ENCODE peak calls at places on chromosomes 11 and 22, in nine cellular contexts. B is omental fat pad, S is tibial artery, D is adrenal gland, O is pancreas, M is lung, L is suprapubic skin, Z is AG09309, E is stomach. T is an unnamed sample.

GRCh38 chr11:77467993-77468392 is 5.9 kb downstream of the PAK1 start:
- DNase-seq in B (no peak), S (no peak), D (no peak), O (no peak), M (no peak), L (no peak), Z (peak), E (no peak), T (no peak)

GRCh38 chr11:74634537-74634936 is 42.2 kb downstream of the POLD3 start:
- DNase-seq in B (no peak), S (no peak), D (peak), O (peak), M (no peak), L (no peak), Z (no peak), E (no peak), T (no peak)

GRCh38 chr11:94635072-94635471 is 67.9 kb downstream of the PIWIL4 start:
- DNase-seq in B (no peak), S (no peak), D (no peak), O (no peak), M (no peak), L (no peak), Z (no peak), E (no peak), T (no peak)

GRCh38 chr11:14448229-14448628 is 51.4 kb downstream of the COPB1 start:
- DNase-seq in B (no peak), S (no peak), D (no peak), O (no peak), M (no peak), L (no peak), Z (no peak), E (no peak), T (no peak)

GRCh38 chr22:24954856-24955255 is 2.3 kb downstream of the KIAA1671 start:
- DNase-seq in B (no peak), S (no peak), D (peak), O (no peak), M (no peak), L (no peak), Z (no peak), E (no peak), T (no peak)

GRCh38 chr11:22169833-22170232 is 23.1 kb upstream of the ANO5 start:
- DNase-seq in B (no peak), S (no peak), D (no peak), O (no peak), M (no peak), L (no peak), Z (no peak), E (no peak), T (no peak)

GRCh38 chr22:42937164-42937854 is 77.6 kb downstream of the PACSIN2 start:
- DNase-seq in B (no peak), S (peak), D (peak), O (peak), M (peak), L (no peak), Z (peak), E (peak), T (peak)

GRCh38 chr11:113723706-113724246 is 17.7 kb upstream of the TMPRSS5 start:
- DNase-seq in B (no peak), S (no peak), D (no peak), O (no peak), M (no peak), L (no peak), Z (no peak), E (no peak), T (no peak)

GRCh38 chr11:116434986-116435385 is 337.8 kb downstream of the BUD13 start:
- DNase-seq in B (no peak), S (no peak), D (no peak), O (no peak), M (no peak), L (no peak), Z (no peak), E (no peak), T (no peak)

GRCh38 chr11:116225236-116225635 is 547.6 kb downstream of the BUD13 start:
- DNase-seq in B (no peak), S (no peak), D (no peak), O (no peak), M (no peak), L (no peak), Z (no peak), E (no peak), T (no peak)

GRCh38 chr11:119764108-119764874 is 35.3 kb upstream of the NECTIN1 start:
- DNase-seq in B (no peak), S (peak), D (peak), O (peak), M (peak), L (no peak), Z (peak), E (no peak), T (no peak)

GRCh38 chr22:39183991-39184585 is 31.6 kb upstream of the CBX7 start:
- DNase-seq in B (no peak), S (peak), D (no peak), O (peak), M (no peak), L (peak), Z (no peak), E (no peak), T (no peak)

GRCh38 chr11:94504689-94505293 is 7.5 kb upstream of the C11orf97 start:
- DNase-seq in B (no peak), S (no peak), D (no peak), O (no peak), M (no peak), L (no peak), Z (no peak), E (no peak), T (peak)

GRCh38 chr11:35491231-35491871 is 34.1 kb downstream of the PAMR1 start:
- DNase-seq in B (no peak), S (no peak), D (no peak), O (no peak), M (no peak), L (no peak), Z (peak), E (no peak), T (no peak)

GRCh38 chr11:109490953-109491733 is 69.2 kb downstream of the C11orf87 start:
- DNase-seq in B (no peak), S (no peak), D (no peak), O (no peak), M (no peak), L (no peak), Z (peak), E (no peak), T (no peak)

GRCh38 chr11:66268210-66268952 is at the start of gene RAB1B:
- DNase-seq in B (peak), S (peak), D (peak), O (peak), M (peak), L (peak), Z (peak), E (peak), T (peak)
- TF ChIP-seq CTCF in B (no peak), S (no peak), D (no peak), O (no peak), M (no peak), L (no peak), Z (no peak), E (no peak), T (no peak)

GRCh38 chr11:129374081-129374992 is 1.3 kb upstream of the BARX2 start:
- DNase-seq in B (no peak), S (no peak), D (no peak), O (peak), M (no peak), L (no peak), Z (no peak), E (no peak), T (peak)
- TF ChIP-seq CTCF in B (no peak), S (no peak), D (no peak), O (no peak), M (no peak), L (no peak), Z (no peak), E (no peak), T (no peak)

GRCh38 chr22:16774911-16775529 is 50.2 kb downstream of the XKR3 start:
- DNase-seq in B (no peak), S (no peak), D (no peak), O (no peak), M (no peak), L (no peak), Z (no peak), E (no peak), T (no peak)
- TF ChIP-seq CTCF in B (no peak), S (no peak), D (no peak), O (no peak), M (no peak), L (no peak), Z (no peak), E (no peak), T (no peak)

DNA sequence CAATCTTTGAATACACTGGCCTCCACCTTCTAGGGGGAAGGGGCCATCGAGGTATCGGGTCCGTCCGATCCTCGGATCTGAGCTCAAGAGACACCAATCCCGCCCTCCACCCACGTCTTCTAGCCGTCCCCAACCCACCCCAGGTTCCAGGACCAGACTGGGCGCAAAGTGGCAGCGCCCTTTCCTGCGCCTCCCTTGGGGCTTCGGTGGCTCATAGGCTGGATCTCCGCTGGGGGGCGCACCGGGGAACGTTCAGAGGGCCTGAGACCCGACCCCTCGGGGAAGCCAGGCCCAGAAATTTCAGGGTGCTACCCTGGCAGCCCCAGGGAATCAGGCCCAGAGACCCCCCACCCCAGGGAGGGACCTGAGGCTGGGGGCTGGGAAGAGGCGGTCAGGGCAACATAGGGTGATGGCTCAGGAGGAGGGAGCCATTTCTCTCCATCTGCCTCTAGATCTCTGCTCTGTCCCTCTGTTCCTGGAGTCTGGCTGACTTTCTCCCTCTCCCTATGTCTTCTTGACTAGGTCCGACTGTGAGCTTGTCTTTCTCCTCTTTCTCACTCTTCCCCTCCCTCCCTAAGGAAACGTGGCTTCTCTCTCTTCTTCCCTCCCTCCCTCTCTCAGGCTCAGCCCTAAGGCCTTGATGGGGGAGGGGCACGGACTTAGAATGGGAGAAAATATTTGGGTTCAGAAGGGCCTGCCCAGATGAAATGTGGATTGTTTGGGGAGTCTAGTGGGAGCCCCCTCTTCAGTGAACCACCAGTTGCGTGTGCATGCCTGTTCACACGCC is 1.1 kb downstream of the CREB3L1 start:
- DNase-seq in B (no peak), S (no peak), D (peak), O (peak), M (no peak), L (no peak), Z (no peak), E (peak), T (peak)
- TF ChIP-seq CTCF in B (no peak), S (peak), D (peak), O (peak), M (peak), L (peak), Z (peak), E (peak), T (peak)

GRCh38 chr11:3683039-3683438 is 11.9 kb upstream of the CHRNA10 start:
- DNase-seq in B (no peak), S (no peak), D (no peak), O (no peak), M (no peak), L (no peak), Z (no peak), E (no peak), T (no peak)
- TF ChIP-seq CTCF in B (no peak), S (no peak), D (no peak), O (no peak), M (no peak), L (no peak), Z (no peak), E (no peak), T (no peak)

T was measured in GM13976.